ENCODE peak calls at places on chromosomes 12 and 14, in nine cellular contexts. One of them, this sample, is unnamed.

GRCh38 chr12:95118788-95119179 is 45.4 kb upstream of the NR2C1 start:
- DNase-seq in foreskin fibroblast: no peak
- DNase-seq in heart right ventricle: no peak
- DNase-seq in lower leg skin: no peak
- DNase-seq in kidney: no peak
- DNase-seq in astrocyte: peak
- DNase-seq in cardiac muscle cell: no peak
- DNase-seq in psoas muscle: no peak
- DNase-seq in fibroblast of lung: no peak
- DNase-seq in this sample: no peak

GRCh38 chr12:133217219-133217618 is 18.5 kb downstream of the ANHX start:
- DNase-seq in heart right ventricle: no peak
- DNase-seq in fibroblast of lung: no peak
- DNase-seq in astrocyte: no peak
- DNase-seq in psoas muscle: no peak
- DNase-seq in foreskin fibroblast: no peak
- DNase-seq in cardiac muscle cell: no peak
- DNase-seq in kidney: no peak
- DNase-seq in lower leg skin: no peak
- DNase-seq in this sample: no peak

GRCh38 chr12:52275686-52276085 is 1.2 kb downstream of the KRT86 start:
- DNase-seq in psoas muscle: no peak
- DNase-seq in cardiac muscle cell: no peak
- DNase-seq in kidney: peak
- DNase-seq in foreskin fibroblast: no peak
- DNase-seq in fibroblast of lung: no peak
- DNase-seq in heart right ventricle: no peak
- DNase-seq in astrocyte: no peak
- DNase-seq in lower leg skin: no peak
- DNase-seq in this sample: no peak

GRCh38 chr12:105948331-105948730 is 190.4 kb downstream of the NUAK1 start:
- DNase-seq in fibroblast of lung: peak
- DNase-seq in foreskin fibroblast: peak
- DNase-seq in cardiac muscle cell: peak
- DNase-seq in astrocyte: peak
- DNase-seq in lower leg skin: no peak
- DNase-seq in kidney: no peak
- DNase-seq in heart right ventricle: no peak
- DNase-seq in psoas muscle: no peak
- DNase-seq in this sample: peak

GRCh38 chr12:132044661-132045412 is 95.1 kb downstream of the EP400 start:
- DNase-seq in foreskin fibroblast: no peak
- DNase-seq in lower leg skin: no peak
- DNase-seq in kidney: no peak
- DNase-seq in cardiac muscle cell: no peak
- DNase-seq in heart right ventricle: no peak
- DNase-seq in astrocyte: no peak
- DNase-seq in psoas muscle: no peak
- DNase-seq in fibroblast of lung: no peak
- DNase-seq in this sample: no peak

GRCh38 chr12:124233041-124233836 is 61.7 kb upstream of the RFLNA start:
- DNase-seq in kidney: no peak
- DNase-seq in foreskin fibroblast: peak
- DNase-seq in fibroblast of lung: peak
- DNase-seq in heart right ventricle: no peak
- DNase-seq in astrocyte: peak
- DNase-seq in psoas muscle: no peak
- DNase-seq in cardiac muscle cell: peak
- DNase-seq in lower leg skin: no peak
- DNase-seq in this sample: peak

GRCh38 chr14:49853572-49854375 is 1.2 kb upstream of the NEMF start:
- DNase-seq in lower leg skin: peak
- DNase-seq in foreskin fibroblast: peak
- DNase-seq in cardiac muscle cell: peak
- DNase-seq in psoas muscle: peak
- DNase-seq in fibroblast of lung: peak
- DNase-seq in kidney: peak
- DNase-seq in heart right ventricle: peak
- DNase-seq in astrocyte: peak
- DNase-seq in this sample: peak

GRCh38 chr14:95370076-95370475 is 50.4 kb upstream of the CLMN start:
- DNase-seq in cardiac muscle cell: no peak
- DNase-seq in heart right ventricle: no peak
- DNase-seq in fibroblast of lung: no peak
- DNase-seq in astrocyte: no peak
- DNase-seq in psoas muscle: no peak
- DNase-seq in kidney: no peak
- DNase-seq in foreskin fibroblast: no peak
- DNase-seq in lower leg skin: no peak
- DNase-seq in this sample: no peak

GRCh38 chr14:96102071-96102856 is 63.1 kb downstream of the C14orf132 start:
- DNase-seq in foreskin fibroblast: no peak
- DNase-seq in cardiac muscle cell: peak
- DNase-seq in astrocyte: no peak
- DNase-seq in heart right ventricle: no peak
- DNase-seq in psoas muscle: no peak
- DNase-seq in kidney: no peak
- DNase-seq in lower leg skin: no peak
- DNase-seq in fibroblast of lung: no peak
- DNase-seq in this sample: peak

GRCh38 chr12:172732-173161 is 41.2 kb downstream of the SLC6A12 start:
- DNase-seq in fibroblast of lung: no peak
- DNase-seq in heart right ventricle: no peak
- DNase-seq in cardiac muscle cell: no peak
- DNase-seq in kidney: no peak
- DNase-seq in psoas muscle: no peak
- DNase-seq in astrocyte: no peak
- DNase-seq in lower leg skin: no peak
- DNase-seq in foreskin fibroblast: no peak
- DNase-seq in this sample: no peak

GRCh38 chr12:67645571-67645970 is 3.0 kb upstream of the DYRK2 start:
- DNase-seq in psoas muscle: no peak
- DNase-seq in lower leg skin: no peak
- DNase-seq in heart right ventricle: no peak
- DNase-seq in fibroblast of lung: peak
- DNase-seq in kidney: no peak
- DNase-seq in cardiac muscle cell: peak
- DNase-seq in foreskin fibroblast: peak
- DNase-seq in astrocyte: peak
- DNase-seq in this sample: no peak

GRCh38 chr12:94806617-94807016 is 156.3 kb upstream of the TMCC3 start:
- DNase-seq in kidney: no peak
- DNase-seq in astrocyte: no peak
- DNase-seq in fibroblast of lung: no peak
- DNase-seq in lower leg skin: no peak
- DNase-seq in heart right ventricle: no peak
- DNase-seq in psoas muscle: no peak
- DNase-seq in foreskin fibroblast: no peak
- DNase-seq in cardiac muscle cell: no peak
- DNase-seq in this sample: no peak

GRCh38 chr12:14691560-14691959 is 4.8 kb downstream of the GUCY2C start:
- DNase-seq in fibroblast of lung: no peak
- DNase-seq in astrocyte: no peak
- DNase-seq in foreskin fibroblast: no peak
- DNase-seq in heart right ventricle: no peak
- DNase-seq in cardiac muscle cell: no peak
- DNase-seq in kidney: no peak
- DNase-seq in psoas muscle: peak
- DNase-seq in lower leg skin: peak
- DNase-seq in this sample: no peak

GRCh38 chr14:60064491-60065072 is 27.1 kb upstream of the PCNX4 start:
- DNase-seq in fibroblast of lung: peak
- DNase-seq in astrocyte: peak
- DNase-seq in cardiac muscle cell: peak
- DNase-seq in psoas muscle: no peak
- DNase-seq in foreskin fibroblast: no peak
- DNase-seq in kidney: no peak
- DNase-seq in lower leg skin: no peak
- DNase-seq in heart right ventricle: no peak
- DNase-seq in this sample: no peak

GRCh38 chr12:58887071-58887470 is 33.2 kb downstream of the LRIG3 start:
- DNase-seq in cardiac muscle cell: no peak
- DNase-seq in fibroblast of lung: no peak
- DNase-seq in kidney: no peak
- DNase-seq in heart right ventricle: no peak
- DNase-seq in psoas muscle: no peak
- DNase-seq in lower leg skin: no peak
- DNase-seq in foreskin fibroblast: no peak
- DNase-seq in astrocyte: no peak
- DNase-seq in this sample: no peak

GRCh38 chr14:74251546-74252030 is 12.3 kb downstream of the VSX2 start:
- DNase-seq in fibroblast of lung: peak
- DNase-seq in kidney: peak
- DNase-seq in heart right ventricle: peak
- DNase-seq in astrocyte: peak
- DNase-seq in foreskin fibroblast: peak
- DNase-seq in lower leg skin: peak
- DNase-seq in psoas muscle: peak
- DNase-seq in cardiac muscle cell: peak
- DNase-seq in this sample: peak

GRCh38 chr14:92986254-92987147 is 63.6 kb downstream of the CHGA start:
- DNase-seq in heart right ventricle: peak
- DNase-seq in kidney: peak
- DNase-seq in fibroblast of lung: peak
- DNase-seq in psoas muscle: no peak
- DNase-seq in foreskin fibroblast: peak
- DNase-seq in cardiac muscle cell: peak
- DNase-seq in lower leg skin: no peak
- DNase-seq in astrocyte: peak
- DNase-seq in this sample: no peak

GRCh38 chr12:4499186-4499585 is 39.5 kb upstream of the RAD51AP1 start:
- DNase-seq in kidney: no peak
- DNase-seq in heart right ventricle: no peak
- DNase-seq in lower leg skin: no peak
- DNase-seq in psoas muscle: no peak
- DNase-seq in astrocyte: no peak
- DNase-seq in fibroblast of lung: no peak
- DNase-seq in cardiac muscle cell: no peak
- DNase-seq in foreskin fibroblast: no peak
- DNase-seq in this sample: no peak

GRCh38 chr12:49298160-49298559 is 3.2 kb downstream of the PRPH start:
- DNase-seq in foreskin fibroblast: no peak
- DNase-seq in astrocyte: no peak
- DNase-seq in fibroblast of lung: no peak
- DNase-seq in kidney: no peak
- DNase-seq in lower leg skin: no peak
- DNase-seq in heart right ventricle: no peak
- DNase-seq in psoas muscle: no peak
- DNase-seq in cardiac muscle cell: no peak
- DNase-seq in this sample: no peak

GRCh38 chr12:71216725-71217579 is 59.2 kb upstream of the TSPAN8 start:
- DNase-seq in kidney: no peak
- DNase-seq in heart right ventricle: no peak
- DNase-seq in cardiac muscle cell: peak
- DNase-seq in fibroblast of lung: peak
- DNase-seq in lower leg skin: peak
- DNase-seq in astrocyte: peak
- DNase-seq in foreskin fibroblast: peak
- DNase-seq in psoas muscle: no peak
- DNase-seq in this sample: peak

GRCh38 chr12:7144414-7145120 is 14.4 kb downstream of the CLSTN3 start:
- DNase-seq in psoas muscle: no peak
- DNase-seq in foreskin fibroblast: no peak
- DNase-seq in fibroblast of lung: peak
- DNase-seq in cardiac muscle cell: peak
- DNase-seq in heart right ventricle: no peak
- DNase-seq in astrocyte: peak
- DNase-seq in lower leg skin: no peak
- DNase-seq in kidney: no peak
- DNase-seq in this sample: no peak
- TF ChIP-seq CTCF in psoas muscle: peak
- TF ChIP-seq CTCF in foreskin fibroblast: peak
- TF ChIP-seq CTCF in fibroblast of lung: peak
- TF ChIP-seq CTCF in cardiac muscle cell: peak
- TF ChIP-seq CTCF in heart right ventricle: peak
- TF ChIP-seq CTCF in astrocyte: peak
- TF ChIP-seq CTCF in lower leg skin: no peak
- TF ChIP-seq CTCF in kidney: peak
- TF ChIP-seq CTCF in this sample: peak

GRCh38 chr12:54495327-54495726 is 2.2 kb upstream of the NCKAP1L start:
- DNase-seq in psoas muscle: no peak
- DNase-seq in fibroblast of lung: no peak
- DNase-seq in foreskin fibroblast: no peak
- DNase-seq in cardiac muscle cell: no peak
- DNase-seq in lower leg skin: no peak
- DNase-seq in kidney: no peak
- DNase-seq in astrocyte: no peak
- DNase-seq in heart right ventricle: no peak
- DNase-seq in this sample: no peak

GRCh38 chr12:54502485-54502884 is 4.9 kb downstream of the NCKAP1L start:
- DNase-seq in psoas muscle: no peak
- DNase-seq in foreskin fibroblast: no peak
- DNase-seq in astrocyte: no peak
- DNase-seq in fibroblast of lung: no peak
- DNase-seq in lower leg skin: no peak
- DNase-seq in kidney: no peak
- DNase-seq in cardiac muscle cell: no peak
- DNase-seq in heart right ventricle: no peak
- DNase-seq in this sample: no peak

DNA sequence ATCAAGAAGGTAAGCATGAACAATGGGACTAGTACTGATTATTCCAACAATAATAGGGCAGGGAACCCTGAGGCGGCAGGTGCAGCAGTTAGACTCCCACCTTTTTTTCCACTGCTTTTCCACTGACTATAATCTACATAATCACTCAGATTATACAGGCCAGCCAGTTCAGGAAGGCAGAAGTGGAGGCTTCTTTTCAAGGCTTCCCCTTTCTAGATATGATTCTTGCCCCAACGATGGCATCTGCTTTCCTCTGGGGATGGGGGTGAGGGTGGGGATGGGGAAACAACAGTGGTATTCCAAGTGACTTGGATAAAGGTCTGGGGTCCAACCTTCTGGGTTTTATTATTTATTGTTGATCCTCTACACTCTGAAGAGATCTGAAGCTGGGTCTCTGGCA is 331 bp downstream of the NCKAP1L start:
- DNase-seq in foreskin fibroblast: no peak
- DNase-seq in psoas muscle: no peak
- DNase-seq in kidney: no peak
- DNase-seq in astrocyte: no peak
- DNase-seq in fibroblast of lung: no peak
- DNase-seq in cardiac muscle cell: no peak
- DNase-seq in heart right ventricle: no peak
- DNase-seq in lower leg skin: no peak
- DNase-seq in this sample: no peak
- H3K4me3 ChIP-seq in foreskin fibroblast: no peak
- H3K4me3 ChIP-seq in psoas muscle: peak
- H3K4me3 ChIP-seq in kidney: peak
- H3K4me3 ChIP-seq in astrocyte: no peak
- H3K4me3 ChIP-seq in fibroblast of lung: no peak
- H3K4me3 ChIP-seq in cardiac muscle cell: no peak
- H3K4me3 ChIP-seq in heart right ventricle: peak
- H3K4me3 ChIP-seq in lower leg skin: no peak
- H3K4me3 ChIP-seq in this sample: no peak

GRCh38 chr12:121005346-121005815 is 10.9 kb downstream of the C12orf43 start:
- DNase-seq in psoas muscle: no peak
- DNase-seq in lower leg skin: no peak
- DNase-seq in cardiac muscle cell: peak
- DNase-seq in foreskin fibroblast: peak
- DNase-seq in heart right ventricle: no peak
- DNase-seq in astrocyte: no peak
- DNase-seq in kidney: no peak
- DNase-seq in fibroblast of lung: peak
- DNase-seq in this sample: no peak
- TF ChIP-seq CTCF in psoas muscle: peak
- TF ChIP-seq CTCF in lower leg skin: no peak
- TF ChIP-seq CTCF in cardiac muscle cell: peak
- TF ChIP-seq CTCF in foreskin fibroblast: peak
- TF ChIP-seq CTCF in heart right ventricle: peak
- TF ChIP-seq CTCF in astrocyte: peak
- TF ChIP-seq CTCF in kidney: peak
- TF ChIP-seq CTCF in fibroblast of lung: peak
- TF ChIP-seq CTCF in this sample: peak

GRCh38 chr12:20319374-20319773 is 49.0 kb upstream of the PDE3A start:
- DNase-seq in cardiac muscle cell: no peak
- DNase-seq in astrocyte: no peak
- DNase-seq in kidney: no peak
- DNase-seq in foreskin fibroblast: no peak
- DNase-seq in fibroblast of lung: no peak
- DNase-seq in heart right ventricle: no peak
- DNase-seq in lower leg skin: no peak
- DNase-seq in psoas muscle: no peak
- DNase-seq in this sample: no peak
- H3K4me3 ChIP-seq in cardiac muscle cell: no peak
- H3K4me3 ChIP-seq in astrocyte: no peak
- H3K4me3 ChIP-seq in kidney: no peak
- H3K4me3 ChIP-seq in foreskin fibroblast: no peak
- H3K4me3 ChIP-seq in fibroblast of lung: peak
- H3K4me3 ChIP-seq in heart right ventricle: peak
- H3K4me3 ChIP-seq in lower leg skin: no peak
- H3K4me3 ChIP-seq in psoas muscle: no peak
- H3K4me3 ChIP-seq in this sample: no peak

This sample was measured in AG09309.